ENCODE peak calls at places on chromosomes 16 and 17, in six cellular contexts. D is omental fat pad; P is effector CD4-positive, alpha-beta T cell; K is iris pigment epithelial cell; Q is upper lobe of right lung; V is activated CD4-positive, alpha-beta T cell treated with anti-CD3 and anti-CD28 coated beads, Interleukin-2, amount 10 ng/mL, durations not matched to agents 7 days and 5 days. M is an unnamed sample.

GRCh38 chr17:2937331-2938003 is 125.9 kb downstream of the OR1D5 start:
- DNase-seq in D (no peak), P (no peak), K (no peak), Q (no peak), V (no peak), M (no peak)

GRCh38 chr17:10733666-10734065 is 3.8 kb upstream of the TMEM220 start:
- DNase-seq in D (no peak), P (no peak), K (no peak), Q (no peak), V (no peak), M (no peak)

GRCh38 chr16:25235991-25236390 is 19.2 kb downstream of the AQP8 start:
- DNase-seq in D (no peak), P (no peak), K (peak; percentile 11), Q (no peak), V (no peak), M (no peak)

GRCh38 chr17:32931686-32932085 is 3.7 kb downstream of the TMEM98 start:
- DNase-seq in D (no peak), P (no peak), K (peak; percentile 55), Q (no peak), V (no peak), M (no peak)

GRCh38 chr16:84665359-84665758 is 17.0 kb downstream of the KLHL36 start:
- DNase-seq in D (no peak), P (no peak), K (no peak), Q (no peak), V (no peak), M (no peak)

GRCh38 chr17:77790143-77790829 is 168.2 kb upstream of the TNRC6C start:
- DNase-seq in D (no peak), P (no peak), K (no peak), Q (no peak), V (no peak), M (no peak)

GRCh38 chr17:12362853-12363252 is 302.8 kb upstream of the MYOCD start:
- DNase-seq in D (no peak), P (no peak), K (no peak), Q (no peak), V (no peak), M (no peak)

GRCh38 chr17:7747586-7747985 is 30.0 kb downstream of the DNAH2 start:
- DNase-seq in D (no peak), P (no peak), K (peak; percentile 64), Q (no peak), V (no peak), M (no peak)

GRCh38 chr16:11190585-11191565 is 65.1 kb downstream of the SOCS1 start:
- DNase-seq in D (no peak), P (no peak), K (peak; percentile 42), Q (no peak), V (no peak), M (no peak)

GRCh38 chr16:70438983-70439862 is at the start of gene ST3GAL2:
- DNase-seq in D (peak; percentile 79), P (peak; percentile 93), K (peak; percentile 94), Q (peak; percentile 97), V (peak; percentile 95), M (peak; percentile 72)

GRCh38 chr17:13306310-13306962 is 288.6 kb upstream of the ELAC2 start:
- DNase-seq in D (no peak), P (no peak), K (peak; percentile 94), Q (no peak), V (peak; percentile 22), M (no peak)

GRCh38 chr16:56914896-56915295 is 17.0 kb upstream of the HERPUD1 start:
- DNase-seq in D (no peak), P (no peak), K (no peak), Q (no peak), V (no peak), M (no peak)

GRCh38 chr16:10121496-10121895 is 60.7 kb downstream of the GRIN2A start:
- DNase-seq in D (no peak), P (no peak), K (peak; percentile 26), Q (no peak), V (no peak), M (no peak)